ENCODE peak calls at places on chromosomes 3 and 15, in six cellular contexts. Y is uterus; M is lung microvascular endothelial cell; E is stimulated activated CD8-positive, alpha-beta memory T cell treated with anti-CD3 and anti-CD28 coated beads, Interleukin-15, amount 100 ng/mL, for 24 hours; J is fibroblast of the conjunctiva; V is breast epithelium. S is an unnamed sample.

GRCh38 chr3:99753268-99753975 is 64.2 kb upstream of the CMSS1 start:
- DNase-seq in Y (peak; percentile 20), M (peak; percentile 87), E (no peak), J (peak; percentile 82), V (no peak), S (peak; percentile 10)

GRCh38 chr3:89104499-89104898 is 2.9 kb upstream of the EPHA3 start:
- DNase-seq in Y (no peak), M (no peak), E (no peak), J (no peak), V (no peak), S (no peak)

GRCh38 chr3:52771702-52772101 is 962 bp upstream of the NEK4 start:
- DNase-seq in Y (no peak), M (no peak), E (no peak), J (no peak), V (no peak), S (peak; percentile 9)

GRCh38 chr3:172550347-172550943 is 27.2 kb upstream of the TNFSF10 start:
- DNase-seq in Y (peak; percentile 46), M (peak; percentile 37), E (no peak), J (peak; percentile 50), V (no peak), S (no peak)

GRCh38 chr3:57354768-57355167 is 62.3 kb upstream of the ASB14 start:
- DNase-seq in Y (no peak), M (no peak), E (no peak), J (no peak), V (no peak), S (no peak)

GRCh38 chr3:187624588-187624987 is 45.6 kb downstream of the SST start:
- DNase-seq in Y (no peak), M (no peak), E (no peak), J (no peak), V (no peak), S (no peak)

GRCh38 chr15:85748729-85749128 is 46.0 kb downstream of the KLHL25 start:
- DNase-seq in Y (peak; percentile 52), M (no peak), E (no peak), J (no peak), V (peak; percentile 37), S (no peak)

GRCh38 chr15:52481915-52482314 is 46.8 kb downstream of the MYO5A start:
- DNase-seq in Y (no peak), M (peak; percentile 78), E (no peak), J (no peak), V (no peak), S (no peak)

GRCh38 chr3:65999606-66000005 is 39.1 kb downstream of the MAGI1 start:
- DNase-seq in Y (no peak), M (no peak), E (no peak), J (no peak), V (no peak), S (no peak)

GRCh38 chr3:106457278-106458210 is 588.7 kb upstream of the CBLB start:
- DNase-seq in Y (no peak), M (peak; percentile 11), E (no peak), J (peak; percentile 91), V (peak; percentile 35), S (no peak)

GRCh38 chr15:52406601-52407000 is 111.0 kb upstream of the MYO5C start:
- DNase-seq in Y (no peak), M (no peak), E (no peak), J (no peak), V (no peak), S (no peak)

GRCh38 chr3:24494616-24495333 is at the start of gene THRB:
- DNase-seq in Y (peak; percentile 70), M (peak; percentile 62), E (no peak), J (peak; percentile 39), V (peak; percentile 60), S (peak; percentile 82)

GRCh38 chr3:17602126-17602525 is 140.3 kb downstream of the TBC1D5 start:
- DNase-seq in Y (no peak), M (peak; percentile 22), E (no peak), J (no peak), V (no peak), S (no peak)

GRCh38 chr3:73136941-73137340 is 75.5 kb downstream of the EBLN2 start:
- DNase-seq in Y (no peak), M (no peak), E (no peak), J (no peak), V (no peak), S (no peak)

GRCh38 chr15:26128611-26129140 is 265.5 kb upstream of the ATP10A start:
- DNase-seq in Y (no peak), M (no peak), E (no peak), J (no peak), V (no peak), S (no peak)

GRCh38 chr15:91100561-91101355 is 701 bp downstream of the SV2B start:
- DNase-seq in Y (no peak), M (no peak), E (no peak), J (no peak), V (no peak), S (no peak)

GRCh38 chr3:148866261-148866660 is 1.2 kb downstream of the CPA3 start:
- DNase-seq in Y (no peak), M (no peak), E (no peak), J (no peak), V (no peak), S (no peak)

GRCh38 chr3:133547432-133548041 is 25.9 kb upstream of the CDV3 start:
- DNase-seq in Y (peak; percentile 24), M (no peak), E (no peak), J (no peak), V (peak; percentile 25), S (no peak)

GRCh38 chr3:142216321-142216720 is 9.1 kb downstream of the GK5 start:
- DNase-seq in Y (no peak), M (no peak), E (no peak), J (no peak), V (no peak), S (no peak)

GRCh38 chr3:16884748-16885587 is at the start of gene PLCL2:
- DNase-seq in Y (peak; percentile 39), M (peak; percentile 62), E (peak; percentile 30), J (no peak), V (no peak), S (peak; percentile 54)

GRCh38 chr3:66803706-66804496 is 194.2 kb upstream of the KBTBD8 start:
- DNase-seq in Y (no peak), M (peak; percentile 40), E (no peak), J (no peak), V (no peak), S (no peak)

GRCh38 chr3:117998071-117998470 is 1036.6 kb downstream of the IGSF11 start:
- DNase-seq in Y (no peak), M (no peak), E (no peak), J (no peak), V (no peak), S (no peak)

GRCh38 chr3:14467723-14468620 is 65.6 kb downstream of the SLC6A6 start:
- DNase-seq in Y (peak; percentile 62), M (peak; percentile 42), E (peak; percentile 10), J (no peak), V (peak; percentile 44), S (no peak)

GRCh38 chr3:157526036-157526435 is 22.8 kb upstream of the VEPH1 start:
- DNase-seq in Y (no peak), M (no peak), E (no peak), J (no peak), V (no peak), S (no peak)

GRCh38 chr3:112046599-112046998 is 12.1 kb downstream of the TMPRSS7 start:
- DNase-seq in Y (no peak), M (no peak), E (no peak), J (no peak), V (no peak), S (no peak)

GRCh38 chr3:33202581-33203457 is 15.8 kb downstream of the SUSD5 start:
- DNase-seq in Y (no peak), M (no peak), E (no peak), J (no peak), V (no peak), S (no peak)

S was measured in adrenal gland.